ENCODE peak calls at places on chromosomes 11 and 22, in seven cellular contexts. B is SK-N-SH, G is HepG2, M is K562, K is HCT116, A is H1, F is GM12878. P is an unnamed sample.

GRCh38 chr11:10387209-10388083 is 67.6 kb upstream of the AMPD3 start:
- DNase-seq in B (no peak), G (no peak), M (no peak), K (no peak), A (peak; percentile 34), F (no peak), P (no peak)

GRCh38 chr22:47151490-47151889 is 389.0 kb downstream of the TBC1D22A start:
- DNase-seq in B (no peak), G (no peak), M (no peak), K (no peak), A (no peak), F (no peak), P (no peak)

GRCh38 chr11:19160839-19161238 is 40.9 kb downstream of the CSRP3 start:
- DNase-seq in B (no peak), G (no peak), M (no peak), K (no peak), A (no peak), F (no peak), P (no peak)

GRCh38 chr11:46291441-46292143 is 14.1 kb downstream of the CREB3L1 start:
- DNase-seq in B (no peak), G (no peak), M (no peak), K (no peak), A (no peak), F (no peak), P (no peak)

GRCh38 chr11:126443120-126443519 is 87.6 kb downstream of the ST3GAL4 start:
- DNase-seq in B (peak; percentile 74), G (no peak), M (no peak), K (no peak), A (no peak), F (no peak), P (no peak)

GRCh38 chr11:45384711-45385241 is 98.6 kb upstream of the SYT13 start:
- DNase-seq in B (no peak), G (no peak), M (no peak), K (no peak), A (no peak), F (no peak), P (no peak)

GRCh38 chr11:91686700-91687099 is 537.9 kb upstream of the FAT3 start:
- DNase-seq in B (no peak), G (no peak), M (no peak), K (no peak), A (no peak), F (no peak), P (no peak)

GRCh38 chr11:1231396-1232327 is 8.8 kb downstream of the MUC5B start:
- DNase-seq in B (peak; percentile 84), G (no peak), M (no peak), K (no peak), A (peak; percentile 43), F (no peak), P (no peak)

GRCh38 chr11:103961010-103961409 is 75.4 kb upstream of the DDI1 start:
- DNase-seq in B (no peak), G (no peak), M (no peak), K (no peak), A (no peak), F (no peak), P (no peak)

GRCh38 chr11:112400615-112401014 is 140.0 kb upstream of the PLET1 start:
- DNase-seq in B (no peak), G (no peak), M (no peak), K (no peak), A (no peak), F (no peak), P (no peak)

GRCh38 chr11:86888978-86889341 is 66.2 kb downstream of the FZD4 start:
- DNase-seq in B (no peak), G (no peak), M (no peak), K (no peak), A (no peak), F (no peak), P (no peak)

GRCh38 chr11:112961146-112961668 is at the start of gene NCAM1:
- DNase-seq in B (peak; percentile 89), G (peak; percentile 19), M (peak; percentile 32), K (peak; percentile 67), A (peak; percentile 94), F (no peak), P (peak; percentile 40)

GRCh38 chr22:44405661-44406060 is 92.4 kb downstream of the RTL6 start:
- DNase-seq in B (no peak), G (no peak), M (no peak), K (no peak), A (no peak), F (no peak), P (no peak)

GRCh38 chr11:32843544-32843943 is 13.8 kb downstream of the PRRG4 start:
- DNase-seq in B (no peak), G (no peak), M (no peak), K (no peak), A (no peak), F (no peak), P (no peak)

GRCh38 chr22:34804588-34804987 is 261.4 kb upstream of the ISX start:
- DNase-seq in B (no peak), G (no peak), M (no peak), K (no peak), A (no peak), F (no peak), P (no peak)

GRCh38 chr22:40449676-40450035 is 79.3 kb downstream of the SGSM3 start:
- DNase-seq in B (no peak), G (no peak), M (no peak), K (no peak), A (no peak), F (no peak), P (no peak)

GRCh38 chr22:29149841-29150555 is 55.7 kb upstream of the EMID1 start:
- DNase-seq in B (no peak), G (peak; percentile 50), M (no peak), K (no peak), A (no peak), F (no peak), P (no peak)

GRCh38 chr11:57597461-57597892 is at the start of gene SERPING1:
- DNase-seq in B (no peak), G (no peak), M (no peak), K (no peak), A (no peak), F (no peak), P (no peak)

GRCh38 chr11:6354651-6355485 is 34.6 kb upstream of the CAVIN3 start:
- DNase-seq in B (no peak), G (peak; percentile 46), M (no peak), K (no peak), A (no peak), F (no peak), P (no peak)

GRCh38 chr22:49993649-49994360 is 18.8 kb downstream of the IL17REL start:
- DNase-seq in B (peak; percentile 25), G (no peak), M (no peak), K (no peak), A (no peak), F (no peak), P (no peak)

GRCh38 chr11:115598502-115598901 is 94.3 kb upstream of the CADM1 start:
- DNase-seq in B (no peak), G (no peak), M (no peak), K (no peak), A (no peak), F (no peak), P (no peak)

GRCh38 chr11:5966958-5967357 is 1.3 kb downstream of the OR56A5 start:
- DNase-seq in B (no peak), G (no peak), M (no peak), K (no peak), A (no peak), F (no peak), P (no peak)

GRCh38 chr11:117795726-117796455 is 1.1 kb downstream of the DSCAML1 start:
- DNase-seq in B (peak; percentile 70), G (no peak), M (no peak), K (no peak), A (peak; percentile 67), F (no peak), P (peak; percentile 58)
- TF ChIP-seq JUND in B (no peak), G (no peak), M (no peak), K (no peak), A (no peak), F (no peak), P (no peak)

DNA sequence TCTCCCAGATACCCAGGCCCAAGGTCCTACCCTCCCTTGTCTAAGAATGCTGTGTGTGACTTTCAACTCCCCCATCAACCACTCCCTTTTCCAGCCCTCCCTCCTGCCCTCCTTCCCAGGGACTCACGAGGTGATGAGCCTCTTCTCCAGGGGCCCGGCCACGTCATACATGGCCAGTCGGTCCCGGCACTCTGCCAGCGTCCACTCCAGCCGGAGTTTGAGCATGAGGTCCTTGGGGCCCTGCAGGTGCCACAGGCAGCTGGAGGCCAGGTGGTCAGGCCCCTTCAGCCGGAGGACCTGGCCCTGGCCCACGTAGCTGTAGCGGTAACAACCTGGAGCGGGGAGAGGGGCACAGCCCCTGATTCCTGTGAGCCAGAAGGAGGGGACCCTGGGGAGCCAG is 20.1 kb downstream of the TMPRSS6 start:
- DNase-seq in B (no peak), G (no peak), M (no peak), K (no peak), A (no peak), F (no peak), P (no peak)
- TF ChIP-seq JUND in B (no peak), G (no peak), M (no peak), K (no peak), A (no peak), F (no peak), P (no peak)

GRCh38 chr22:31857247-31857646 is 87.1 kb upstream of the YWHAH start:
- DNase-seq in B (no peak), G (no peak), M (peak; percentile 54), K (no peak), A (peak; percentile 76), F (no peak), P (no peak)

GRCh38 chr22:31866918-31867317 is 77.4 kb upstream of the YWHAH start:
- DNase-seq in B (no peak), G (no peak), M (peak; percentile 26), K (no peak), A (no peak), F (no peak), P (no peak)

GRCh38 chr22:31861226-31861840 is 83.0 kb upstream of the YWHAH start:
- DNase-seq in B (no peak), G (no peak), M (no peak), K (no peak), A (no peak), F (no peak), P (no peak)
- TF ChIP-seq JUND in B (no peak), G (no peak), M (no peak), K (no peak), A (no peak), F (no peak), P (no peak)

DNA sequence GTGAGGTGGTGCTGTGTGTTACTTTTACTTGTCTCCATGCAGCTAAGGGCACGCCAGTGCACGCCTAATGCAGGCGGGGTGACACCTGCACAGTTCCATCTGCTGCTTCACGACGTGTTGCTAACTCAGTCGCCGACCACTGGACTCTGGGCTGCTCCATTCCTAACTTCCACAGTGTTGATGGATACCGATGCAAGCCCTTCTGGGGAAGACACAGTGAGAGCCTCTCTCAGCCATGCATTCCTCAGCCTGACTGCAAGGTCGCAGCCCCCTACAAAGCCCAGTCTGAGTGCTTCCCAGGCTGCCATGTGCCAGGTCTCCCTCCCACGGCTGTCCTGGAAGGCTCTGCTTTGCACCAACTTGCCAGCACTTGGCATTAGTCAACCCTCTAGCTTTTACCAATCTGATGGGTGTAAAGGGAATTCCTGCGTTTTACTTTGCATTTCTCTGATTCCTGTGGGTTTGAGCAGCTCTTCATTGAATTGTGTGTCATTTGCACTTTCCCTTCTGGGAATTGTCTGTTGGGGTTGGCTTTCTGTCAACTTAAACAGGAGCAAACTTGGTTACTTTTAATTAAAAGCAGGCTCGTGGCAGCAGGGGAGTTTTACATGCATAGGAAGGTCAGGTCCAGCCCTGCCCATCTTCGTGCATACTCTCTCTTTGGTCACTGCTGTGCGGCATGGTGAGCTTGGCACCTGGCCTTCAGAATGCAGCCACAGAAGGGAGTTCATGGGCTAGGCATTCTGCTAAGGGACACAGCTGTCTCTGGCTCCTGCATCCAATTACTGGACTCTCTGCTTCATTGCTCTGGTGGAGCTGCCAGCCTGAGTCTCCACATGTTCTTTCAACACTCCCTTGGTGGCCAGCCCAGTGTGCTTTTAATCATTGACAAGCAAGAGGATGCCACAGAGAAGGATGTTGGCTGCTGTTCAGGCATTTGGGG is 34.6 kb upstream of the SHANK2 start:
- DNase-seq in B (peak; percentile 61), G (peak; percentile 38), M (no peak), K (no peak), A (no peak), F (no peak), P (no peak)
- TF ChIP-seq JUND in B (no peak), G (no peak), M (no peak), K (no peak), A (no peak), F (no peak), P (no peak)

P was measured in T47D.